ENCODE peak calls at places on chromosome 5, in four cellular contexts. One of them, this sample, is unnamed.

GRCh38 chr5:173829826-173830225 is 58.3 kb upstream of the CPEB4 start:
- DNase-seq in GM12878: no peak
- DNase-seq in K562: no peak
- DNase-seq in HL-60: no peak
- DNase-seq in this sample: no peak

GRCh38 chr5:140840978-140841962 is at the start of gene PCDHA8:
- DNase-seq in K562: peak
- DNase-seq in HL-60: no peak
- DNase-seq in GM12878: no peak
- DNase-seq in this sample: no peak

GRCh38 chr5:127875235-127876021 is 172.2 kb downstream of the CCDC192 start:
- DNase-seq in HL-60: no peak
- DNase-seq in GM12878: peak
- DNase-seq in K562: peak
- DNase-seq in this sample: no peak

GRCh38 chr5:157236423-157236822 is 29.5 kb upstream of the CYFIP2 start:
- DNase-seq in GM12878: no peak
- DNase-seq in HL-60: no peak
- DNase-seq in K562: no peak
- DNase-seq in this sample: no peak

GRCh38 chr5:13921573-13921972 is 22.9 kb downstream of the DNAH5 start:
- DNase-seq in HL-60: no peak
- DNase-seq in GM12878: no peak
- DNase-seq in K562: no peak
- DNase-seq in this sample: no peak

GRCh38 chr5:177399903-177400868 is at the start of gene PFN3:
- DNase-seq in K562: no peak
- DNase-seq in GM12878: no peak
- DNase-seq in HL-60: no peak
- DNase-seq in this sample: no peak

GRCh38 chr5:95816803-95817202 is 5.7 kb downstream of the GLRX start:
- DNase-seq in HL-60: no peak
- DNase-seq in K562: no peak
- DNase-seq in GM12878: no peak
- DNase-seq in this sample: no peak

GRCh38 chr5:115324021-115324420 is 27.6 kb upstream of the CCDC112 start:
- DNase-seq in GM12878: no peak
- DNase-seq in HL-60: no peak
- DNase-seq in K562: no peak
- DNase-seq in this sample: no peak

GRCh38 chr5:106964102-106964501 is 706.6 kb downstream of the EFNA5 start:
- DNase-seq in K562: no peak
- DNase-seq in GM12878: no peak
- DNase-seq in HL-60: no peak
- DNase-seq in this sample: no peak

GRCh38 chr5:55101556-55102276 is 730 bp upstream of the GZMA start:
- DNase-seq in K562: no peak
- DNase-seq in HL-60: no peak
- DNase-seq in GM12878: no peak
- DNase-seq in this sample: no peak

GRCh38 chr5:61162832-61163567 is 732 bp upstream of the SMIM15 start:
- DNase-seq in HL-60: no peak
- DNase-seq in K562: no peak
- DNase-seq in GM12878: no peak
- DNase-seq in this sample: no peak

GRCh38 chr5:66864240-66864884 is 268.2 kb downstream of the MAST4 start:
- DNase-seq in K562: no peak
- DNase-seq in HL-60: no peak
- DNase-seq in GM12878: no peak
- DNase-seq in this sample: no peak

GRCh38 chr5:31674371-31674770 is 35.4 kb downstream of the PDZD2 start:
- DNase-seq in GM12878: no peak
- DNase-seq in HL-60: no peak
- DNase-seq in K562: no peak
- DNase-seq in this sample: no peak

GRCh38 chr5:56669534-56670483 is 145.5 kb upstream of the MAP3K1 start:
- DNase-seq in HL-60: peak
- DNase-seq in GM12878: peak
- DNase-seq in K562: no peak
- DNase-seq in this sample: peak

GRCh38 chr5:1769752-1770442 is 29.7 kb downstream of the MRPL36 start:
- DNase-seq in HL-60: no peak
- DNase-seq in K562: no peak
- DNase-seq in GM12878: no peak
- DNase-seq in this sample: no peak

GRCh38 chr5:123094227-123094918 is 5.3 kb downstream of the PRDM6 start:
- DNase-seq in K562: no peak
- DNase-seq in GM12878: no peak
- DNase-seq in HL-60: no peak
- DNase-seq in this sample: no peak

DNA sequence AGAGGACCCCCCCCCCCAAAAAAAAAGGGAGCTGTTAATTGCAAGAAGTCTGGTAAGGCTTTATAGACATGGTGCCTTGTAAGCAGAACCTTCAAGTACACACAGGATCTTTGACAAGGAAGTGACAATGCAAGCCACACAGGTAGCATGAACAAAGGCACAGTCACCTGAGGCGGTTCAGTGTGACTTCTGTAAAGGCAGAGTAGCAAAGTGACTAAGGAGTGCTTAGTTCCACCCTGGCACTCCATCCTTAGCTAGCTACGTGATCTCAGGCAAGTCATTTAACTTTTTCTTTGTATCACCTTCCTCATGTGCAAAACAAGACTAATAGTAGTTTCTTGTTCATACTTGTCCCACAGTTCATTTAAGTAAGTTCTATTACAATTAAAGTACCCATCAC is 282.0 kb downstream of the PRELID2 start:
- DNase-seq in HL-60: no peak
- DNase-seq in GM12878: no peak
- DNase-seq in K562: no peak
- DNase-seq in this sample: no peak
- TF ChIP-seq SPI1 in HL-60: no peak
- TF ChIP-seq SPI1 in GM12878: no peak
- TF ChIP-seq SPI1 in K562: no peak
- TF ChIP-seq SPI1 in this sample: no peak

GRCh38 chr5:137631453-137631852 is 104.4 kb downstream of the KLHL3 start:
- DNase-seq in GM12878: no peak
- DNase-seq in K562: no peak
- DNase-seq in HL-60: no peak
- DNase-seq in this sample: no peak

GRCh38 chr5:137627730-137628129 is 108.2 kb downstream of the KLHL3 start:
- DNase-seq in HL-60: no peak
- DNase-seq in K562: no peak
- DNase-seq in GM12878: no peak
- DNase-seq in this sample: no peak

GRCh38 chr5:137630216-137630971 is 105.5 kb downstream of the KLHL3 start:
- DNase-seq in GM12878: no peak
- DNase-seq in HL-60: no peak
- DNase-seq in K562: no peak
- DNase-seq in this sample: no peak

GRCh38 chr5:137630972-137631370 is 104.9 kb downstream of the KLHL3 start:
- DNase-seq in GM12878: no peak
- DNase-seq in K562: no peak
- DNase-seq in HL-60: no peak
- DNase-seq in this sample: no peak

GRCh38 chr5:137629646-137630045 is 106.2 kb downstream of the KLHL3 start:
- DNase-seq in K562: peak
- DNase-seq in GM12878: peak
- DNase-seq in HL-60: no peak
- DNase-seq in this sample: peak
- TF ChIP-seq SPI1 in K562: no peak
- TF ChIP-seq SPI1 in GM12878: no peak
- TF ChIP-seq SPI1 in HL-60: no peak
- TF ChIP-seq SPI1 in this sample: no peak

DNA sequence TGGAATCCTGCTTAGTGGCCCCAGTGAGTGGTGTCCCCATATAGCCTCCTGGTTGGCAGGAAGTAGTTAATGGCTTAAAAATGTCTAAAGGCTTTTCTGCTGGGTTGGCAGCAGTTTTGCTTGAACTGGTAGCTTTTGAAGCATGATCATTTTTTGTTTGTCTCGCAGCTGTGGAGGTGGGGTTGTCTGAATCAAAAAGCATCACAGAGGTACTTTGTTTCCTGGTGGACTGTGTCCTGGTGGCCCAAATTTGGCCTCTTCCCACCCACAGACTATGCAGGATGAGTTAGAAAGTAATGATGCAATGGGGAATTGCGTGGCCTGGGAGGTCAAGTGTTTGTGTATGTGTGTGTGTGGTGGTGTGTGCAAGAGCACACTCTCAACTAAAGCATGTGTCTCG is 322.7 kb downstream of the ARHGEF28 start:
- DNase-seq in HL-60: no peak
- DNase-seq in K562: no peak
- DNase-seq in GM12878: no peak
- DNase-seq in this sample: no peak
- TF ChIP-seq SPI1 in HL-60: no peak
- TF ChIP-seq SPI1 in K562: no peak
- TF ChIP-seq SPI1 in GM12878: no peak
- TF ChIP-seq SPI1 in this sample: no peak

DNA sequence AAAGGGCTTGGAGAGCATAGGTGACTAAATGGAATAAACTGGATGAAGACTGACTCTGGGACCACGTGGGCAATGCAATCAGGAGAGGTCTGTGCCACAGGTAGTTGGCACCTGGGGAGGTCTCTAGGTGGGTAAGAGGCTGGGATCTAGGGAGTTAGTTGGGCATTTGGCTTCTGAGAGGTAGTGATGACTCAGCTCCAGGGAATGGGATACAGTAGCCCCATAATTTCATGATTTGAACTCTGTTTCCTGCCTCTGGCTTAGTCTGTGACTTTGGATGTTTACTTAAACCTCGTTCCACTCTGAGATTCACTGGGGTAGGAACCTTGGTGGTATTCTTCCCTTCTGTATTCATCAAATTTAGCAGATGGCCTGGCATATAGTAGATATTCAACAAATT is 240.8 kb downstream of the KIF4B start:
- DNase-seq in K562: no peak
- DNase-seq in HL-60: no peak
- DNase-seq in GM12878: no peak
- DNase-seq in this sample: no peak
- TF ChIP-seq SPI1 in K562: no peak
- TF ChIP-seq SPI1 in HL-60: no peak
- TF ChIP-seq SPI1 in GM12878: no peak
- TF ChIP-seq SPI1 in this sample: no peak

DNA sequence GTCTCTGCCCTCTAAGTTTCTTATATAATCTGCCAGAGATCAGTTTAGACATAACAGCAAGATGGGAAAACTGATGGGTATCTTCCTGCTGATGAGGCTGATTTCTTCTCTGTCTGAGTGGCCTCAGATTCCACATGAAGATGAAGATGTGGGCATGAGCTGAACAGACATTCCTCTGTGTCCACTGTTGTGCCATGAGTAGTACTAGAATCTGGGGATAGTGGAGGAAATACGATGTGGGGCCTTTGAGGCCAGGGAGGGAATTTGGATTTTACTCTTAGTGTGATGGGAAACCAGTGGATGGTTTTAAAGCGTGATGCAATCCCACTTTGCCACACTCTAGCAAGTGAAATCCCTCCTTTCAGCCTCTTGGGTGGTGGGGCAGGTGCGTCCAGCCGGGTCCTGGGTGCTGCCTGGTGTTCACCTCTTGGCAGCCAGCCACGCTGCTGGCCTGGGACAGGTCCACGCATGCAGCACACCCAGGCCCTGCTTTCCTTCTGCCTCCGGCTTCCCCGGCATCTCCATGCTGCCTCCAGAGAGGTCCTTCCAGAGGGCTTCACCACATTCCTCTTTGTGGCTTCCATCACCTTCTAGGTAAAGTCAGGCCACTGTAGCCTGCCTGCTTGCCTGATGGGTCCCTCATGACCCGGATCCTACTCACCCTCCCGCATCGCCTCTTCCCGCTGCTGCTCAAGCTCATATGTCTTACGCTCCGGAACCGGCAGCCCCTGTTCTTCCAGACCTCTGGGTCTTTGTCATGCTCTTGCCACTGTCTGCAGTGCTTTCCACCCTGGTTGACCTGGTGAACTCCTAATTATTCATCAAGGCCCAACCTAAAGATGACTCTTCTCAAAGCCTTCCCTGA is 28.1 kb upstream of the SH3PXD2B start:
- DNase-seq in K562: no peak
- DNase-seq in HL-60: no peak
- DNase-seq in GM12878: no peak
- DNase-seq in this sample: no peak
- TF ChIP-seq SPI1 in K562: no peak
- TF ChIP-seq SPI1 in HL-60: no peak
- TF ChIP-seq SPI1 in GM12878: no peak
- TF ChIP-seq SPI1 in this sample: no peak

GRCh38 chr5:65508978-65509377 is 27.3 kb upstream of the ADAMTS6 start:
- DNase-seq in K562: no peak
- DNase-seq in GM12878: no peak
- DNase-seq in HL-60: no peak
- DNase-seq in this sample: no peak

GRCh38 chr5:65512170-65512937 is 30.6 kb upstream of the ADAMTS6 start:
- DNase-seq in GM12878: no peak
- DNase-seq in HL-60: no peak
- DNase-seq in K562: no peak
- DNase-seq in this sample: no peak

GRCh38 chr5:65506961-65507360 is 25.2 kb upstream of the ADAMTS6 start:
- DNase-seq in HL-60: no peak
- DNase-seq in K562: no peak
- DNase-seq in GM12878: no peak
- DNase-seq in this sample: no peak
- TF ChIP-seq SPI1 in HL-60: no peak
- TF ChIP-seq SPI1 in K562: no peak
- TF ChIP-seq SPI1 in GM12878: no peak
- TF ChIP-seq SPI1 in this sample: no peak

GRCh38 chr5:159022178-159022556 is 77.5 kb downstream of the EBF1 start:
- DNase-seq in HL-60: no peak
- DNase-seq in K562: no peak
- DNase-seq in GM12878: no peak
- DNase-seq in this sample: no peak
- TF ChIP-seq SPI1 in HL-60: no peak
- TF ChIP-seq SPI1 in K562: no peak
- TF ChIP-seq SPI1 in GM12878: no peak
- TF ChIP-seq SPI1 in this sample: no peak